ENCODE peak calls at places on chromosomes 2 and 18, in six cellular contexts. T is IMR-90, Y is mesendoderm, R is mesenchymal stem cell, H is neuronal stem cell, O is H1. F is an unnamed sample.

GRCh38 chr2:231104115-231104713 is 20.6 kb downstream of the HTR2B start:
- DNase-seq in T (peak), Y (peak), R (peak), H (peak), O (no peak), F (peak)

GRCh38 chr2:224309216-224309615 is 92.7 kb downstream of the FAM124B start:
- DNase-seq in T (no peak), Y (no peak), R (peak), H (no peak), O (no peak), F (no peak)

GRCh38 chr2:21657475-21657874 is 533.7 kb downstream of the TDRD15 start:
- DNase-seq in T (peak), Y (no peak), R (no peak), H (no peak), O (no peak), F (no peak)

GRCh38 chr2:3778841-3779505 is 75.6 kb downstream of the DCDC2C start:
- DNase-seq in T (no peak), Y (no peak), R (no peak), H (no peak), O (no peak), F (no peak)

GRCh38 chr2:234792566-234792965 is 159.3 kb upstream of the SH3BP4 start:
- DNase-seq in T (no peak), Y (no peak), R (peak), H (peak), O (no peak), F (no peak)

GRCh38 chr18:54296017-54296416 is 26.7 kb downstream of the POLI start:
- DNase-seq in T (peak), Y (peak), R (peak), H (no peak), O (no peak), F (no peak)

GRCh38 chr2:63977904-63978303 is 41.3 kb downstream of the VPS54 start:
- DNase-seq in T (no peak), Y (no peak), R (no peak), H (no peak), O (no peak), F (no peak)

GRCh38 chr18:79925656-79925979 is 25.8 kb downstream of the SLC66A2 start:
- DNase-seq in T (no peak), Y (no peak), R (no peak), H (no peak), O (no peak), F (no peak)

GRCh38 chr2:16216555-16216938 is 276.2 kb downstream of the MYCN start:
- DNase-seq in T (no peak), Y (no peak), R (no peak), H (no peak), O (no peak), F (no peak)

GRCh38 chr18:63302647-63303405 is 16.7 kb downstream of the BCL2 start:
- DNase-seq in T (no peak), Y (no peak), R (no peak), H (no peak), O (no peak), F (no peak)

GRCh38 chr2:196551014-196551413 is 88.5 kb upstream of the CCDC150 start:
- DNase-seq in T (no peak), Y (no peak), R (no peak), H (no peak), O (no peak), F (no peak)

GRCh38 chr18:7382631-7383335 is 151.9 kb downstream of the LRRC30 start:
- DNase-seq in T (no peak), Y (no peak), R (no peak), H (no peak), O (no peak), F (no peak)

GRCh38 chr18:23225518-23225917 is 90.2 kb downstream of the CABLES1 start:
- DNase-seq in T (peak), Y (no peak), R (peak), H (no peak), O (no peak), F (no peak)

GRCh38 chr2:79040967-79041582 is 15.6 kb downstream of the REG3G start:
- DNase-seq in T (no peak), Y (peak), R (peak), H (peak), O (no peak), F (no peak)

GRCh38 chr2:216392945-216393840 is 19.1 kb upstream of the SMARCAL1 start:
- DNase-seq in T (no peak), Y (no peak), R (no peak), H (no peak), O (no peak), F (no peak)

GRCh38 chr2:70685771-70686171 is 82.2 kb downstream of the ADD2 start:
- DNase-seq in T (no peak), Y (no peak), R (no peak), H (no peak), O (no peak), F (peak)

GRCh38 chr2:227607969-227608368 is 6.7 kb downstream of the SCYGR3 start:
- DNase-seq in T (peak), Y (no peak), R (no peak), H (no peak), O (no peak), F (no peak)

GRCh38 chr18:70046796-70047195 is 99.1 kb upstream of the CD226 start:
- DNase-seq in T (no peak), Y (peak), R (no peak), H (no peak), O (no peak), F (no peak)

GRCh38 chr2:223944704-223945531 is at the start of gene WDFY1:
- DNase-seq in T (peak), Y (peak), R (peak), H (peak), O (peak), F (peak)

GRCh38 chr2:187329586-187329985 is 118.5 kb downstream of the CALCRL start:
- DNase-seq in T (no peak), Y (no peak), R (no peak), H (no peak), O (no peak), F (no peak)

GRCh38 chr2:227511955-227512354 is 40.0 kb downstream of the AGFG1 start:
- DNase-seq in T (no peak), Y (no peak), R (no peak), H (no peak), O (no peak), F (no peak)

GRCh38 chr2:145984541-145984940 is 1464.6 kb upstream of the ZEB2 start:
- DNase-seq in T (peak), Y (no peak), R (peak), H (no peak), O (no peak), F (no peak)

GRCh38 chr18:58176915-58177717 is 133.1 kb downstream of the NEDD4L start:
- DNase-seq in T (peak), Y (no peak), R (peak), H (no peak), O (no peak), F (no peak)

GRCh38 chr2:62570861-62571698 is 65.1 kb upstream of the TMEM17 start:
- DNase-seq in T (no peak), Y (peak), R (peak), H (no peak), O (no peak), F (peak)

GRCh38 chr2:222884114-222884764 is 23.4 kb downstream of the ACSL3 start:
- DNase-seq in T (no peak), Y (no peak), R (peak), H (no peak), O (no peak), F (no peak)
- H3K4ac ChIP-seq in T (no peak), Y (no peak), R (no peak), H (no peak), O (no peak), F (no peak)

DNA sequence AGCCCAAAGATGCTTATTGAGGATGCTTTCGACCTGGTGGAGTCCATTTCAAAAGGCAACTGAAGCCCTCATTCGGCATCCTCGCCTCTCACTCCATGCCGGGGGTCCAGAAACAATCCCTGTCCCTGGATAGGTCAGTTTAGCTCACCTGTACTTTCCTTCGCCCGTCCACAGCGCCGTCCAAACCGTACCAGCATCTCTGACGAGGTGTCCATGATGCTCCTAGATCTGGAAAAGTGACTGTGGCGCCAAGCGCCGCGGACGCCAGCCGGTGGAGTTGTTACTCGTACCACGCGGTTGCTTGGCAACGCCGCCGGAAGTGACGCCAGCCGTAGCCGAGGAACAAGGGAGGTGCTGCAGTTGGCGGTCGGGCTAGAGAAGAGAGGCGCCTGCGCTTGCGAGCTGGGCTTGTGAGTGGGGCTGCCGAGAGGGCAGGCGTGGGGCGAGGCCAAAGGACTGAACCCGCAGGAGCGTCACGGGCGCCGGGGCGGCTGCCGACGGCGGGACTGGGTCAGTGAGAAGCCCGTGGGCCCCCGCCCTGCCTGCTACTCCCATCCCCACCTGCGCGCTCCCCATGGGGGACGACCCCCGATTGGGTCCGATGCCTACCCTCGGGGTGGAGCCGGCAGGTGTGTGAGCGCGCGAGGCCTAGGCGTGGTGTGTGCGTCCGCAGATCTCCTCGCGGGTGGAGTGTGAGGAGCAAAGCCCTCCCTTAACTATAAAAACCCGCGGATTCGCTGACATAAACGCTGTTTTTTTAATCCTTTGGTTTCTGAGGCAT is at the start of the genes CFAP210 and PHOSPHO2:
- DNase-seq in T (peak), Y (peak), R (peak), H (peak), O (peak), F (peak)
- H3K4ac ChIP-seq in T (peak), Y (no peak), R (no peak), H (no peak), O (no peak), F (no peak)

GRCh38 chr2:47569658-47570398 is 166.9 kb downstream of the MSH2 start:
- DNase-seq in T (peak), Y (peak), R (peak), H (peak), O (no peak), F (no peak)
- H3K4ac ChIP-seq in T (no peak), Y (peak), R (no peak), H (no peak), O (no peak), F (no peak)

DNA sequence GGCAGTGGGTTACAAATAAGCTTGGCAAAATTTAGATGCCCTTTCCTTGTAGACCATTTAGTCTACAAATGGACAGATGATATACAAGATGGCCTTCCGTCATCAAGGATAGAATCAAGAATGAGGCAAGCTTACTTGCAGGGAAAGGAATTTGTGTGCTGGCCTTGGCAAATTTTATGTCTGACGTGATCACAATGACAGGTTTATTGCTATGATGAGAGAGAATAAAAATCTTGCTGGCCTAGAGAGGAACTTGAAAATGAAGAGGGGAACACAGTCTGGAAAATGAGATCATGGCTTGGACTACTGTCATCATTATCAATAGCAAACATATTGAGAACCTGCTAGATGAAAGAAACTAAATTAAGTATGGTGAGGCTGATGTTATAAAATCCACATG is 65.9 kb downstream of the CSRNP3 start:
- DNase-seq in T (no peak), Y (no peak), R (no peak), H (no peak), O (no peak), F (no peak)
- H3K4ac ChIP-seq in T (no peak), Y (no peak), R (no peak), H (no peak), O (no peak), F (no peak)

GRCh38 chr2:229909090-229909489 is 12.7 kb downstream of the TRIP12 start:
- DNase-seq in T (no peak), Y (no peak), R (no peak), H (no peak), O (no peak), F (no peak)
- H3K4ac ChIP-seq in T (no peak), Y (no peak), R (no peak), H (no peak), O (no peak), F (no peak)

DNA sequence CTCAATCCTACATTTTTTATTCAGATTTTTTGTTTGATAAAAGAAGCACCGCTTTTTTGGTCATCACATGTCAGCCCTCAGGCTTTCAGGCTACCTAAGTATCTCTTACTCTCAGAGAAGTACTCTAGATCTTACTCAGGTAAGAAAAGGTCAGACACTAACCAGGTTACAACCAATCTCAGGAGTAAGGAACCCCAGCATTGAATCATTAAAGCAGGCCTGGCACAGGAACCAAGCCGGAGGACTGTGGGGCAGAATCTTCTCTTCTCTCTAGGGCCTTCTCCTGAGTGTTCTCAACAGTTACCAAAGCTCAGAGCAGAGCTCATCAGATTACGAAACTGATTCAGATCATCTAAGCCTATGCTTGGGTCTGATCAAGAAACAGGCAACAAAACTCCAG is 28.2 kb downstream of the RBMS1 start:
- DNase-seq in T (no peak), Y (no peak), R (peak), H (no peak), O (no peak), F (no peak)
- H3K4ac ChIP-seq in T (no peak), Y (no peak), R (no peak), H (no peak), O (no peak), F (no peak)